ENCODE peak calls at places on chromosomes 5 and 9, in four cellular contexts. P is iris pigment epithelial cell; F is stimulated activated CD4-positive, alpha-beta T cell treated with anti-CD3 and anti-CD28 coated beads, Interleukin-4, amount 100 ng/mL, for 48 hours; D is hypothalamus. M is an unnamed sample.
A peak's percentile ranks its signal among the peaks of the same experiment; 100 is the strongest.

GRCh38 chr5:157051604-157052245 is 7.2 kb downstream of the HAVCR1 start:
- DNase-seq in P (no peak), F (no peak), D (no peak), M (no peak)

GRCh38 chr5:1522601-1523479 is 920 bp downstream of the LPCAT1 start:
- DNase-seq in P (peak; percentile 23), F (no peak), D (no peak), M (no peak)

GRCh38 chr5:135217669-135218485 is 181.2 kb downstream of the MACROH2A1 start:
- DNase-seq in P (no peak), F (no peak), D (no peak), M (peak; percentile 38)

GRCh38 chr9:83472764-83473163 is 65.4 kb downstream of the FRMD3 start:
- DNase-seq in P (no peak), F (no peak), D (no peak), M (no peak)

GRCh38 chr9:70112981-70113380 is 69.3 kb downstream of the MAMDC2 start:
- DNase-seq in P (no peak), F (no peak), D (no peak), M (no peak)

GRCh38 chr9:68802525-68803015 is 97.5 kb downstream of the PIP5K1B start:
- DNase-seq in P (no peak), F (peak; percentile 35), D (no peak), M (no peak)

GRCh38 chr9:77735515-77735914 is 87.4 kb upstream of the GNA14 start:
- DNase-seq in P (peak; percentile 35), F (no peak), D (no peak), M (no peak)

GRCh38 chr5:131990716-131991115 is 20.7 kb downstream of the ACSL6 start:
- DNase-seq in P (no peak), F (no peak), D (no peak), M (no peak)

GRCh38 chr5:178801021-178801420 is 58.7 kb upstream of the ZNF354B start:
- DNase-seq in P (no peak), F (no peak), D (no peak), M (no peak)

GRCh38 chr5:94807985-94808384 is 189.5 kb downstream of the SLF1 start:
- DNase-seq in P (no peak), F (no peak), D (no peak), M (no peak)

GRCh38 chr9:2857564-2858198 is 13.8 kb upstream of the PUM3 start:
- DNase-seq in P (peak; percentile 64), F (peak; percentile 62), D (peak; percentile 75), M (peak; percentile 88)

GRCh38 chr5:80654054-80654390 is 430 bp upstream of the MSH3 start:
- DNase-seq in P (no peak), F (peak; percentile 18), D (no peak), M (peak; percentile 34)

GRCh38 chr9:92728831-92729734 is 35.5 kb downstream of the BICD2 start:
- DNase-seq in P (no peak), F (no peak), D (peak; percentile 74), M (peak; percentile 51)

M was measured in GM23338.